ENCODE peak calls at places on chromosomes 2 and 18, in five cellular contexts. H is nephron progenitor cell, U is body of pancreas, F is right lobe of liver, Y is type B pancreatic cell. P is an unnamed sample.

GRCh38 chr18:23302852-23303527 is 150.1 kb upstream of the RIOK3 start:
- DNase-seq in H (no peak), F (no peak), U (no peak), Y (no peak), P (peak; percentile 76)

GRCh38 chr2:219954331-219954730 is 326.9 kb downstream of the SLC4A3 start:
- DNase-seq in H (no peak), Y (no peak), U (no peak), F (no peak), P (no peak)

GRCh38 chr2:156826342-156826933 is 390.3 kb downstream of the GPD2 start:
- DNase-seq in F (no peak), Y (no peak), U (peak; percentile 13), H (no peak), P (peak; percentile 60)

GRCh38 chr2:132489150-132489549 is 72.5 kb downstream of the GPR39 start:
- DNase-seq in Y (peak; percentile 76), U (no peak), H (peak; percentile 91), F (no peak), P (no peak)

GRCh38 chr2:231780123-231780908 is 766 bp downstream of the PDE6D start:
- DNase-seq in Y (no peak), H (peak; percentile 55), F (peak; percentile 47), U (no peak), P (no peak)

GRCh38 chr2:100906131-100906530 is 86.2 kb downstream of the NPAS2 start:
- DNase-seq in Y (no peak), H (no peak), U (no peak), F (no peak), P (no peak)

GRCh38 chr18:14914771-14915170 is 166.8 kb downstream of the ANKRD30B start:
- DNase-seq in U (no peak), Y (no peak), F (no peak), H (no peak), P (no peak)

GRCh38 chr2:109128048-109128465 is 948 bp upstream of the SH3RF3 start:
- DNase-seq in U (peak; percentile 67), H (peak; percentile 91), F (peak; percentile 76), Y (peak; percentile 87), P (no peak)

GRCh38 chr18:57666818-57667497 is 45.3 kb upstream of the NARS1 start:
- DNase-seq in U (peak; percentile 35), H (no peak), Y (no peak), F (no peak), P (no peak)

GRCh38 chr2:234329202-234329930 is 167.5 kb downstream of the ARL4C start:
- DNase-seq in U (no peak), Y (no peak), F (no peak), H (no peak), P (no peak)

GRCh38 chr2:80706951-80707350 is 402.4 kb upstream of the LRRTM1 start:
- DNase-seq in H (no peak), U (no peak), F (no peak), Y (no peak), P (no peak)

GRCh38 chr2:18777250-18777812 is 188.0 kb upstream of the NT5C1B start:
- DNase-seq in U (no peak), F (no peak), H (peak; percentile 21), Y (no peak), P (no peak)

GRCh38 chr2:228378696-228379425 is 197.4 kb upstream of the SPHKAP start:
- DNase-seq in F (no peak), H (no peak), Y (no peak), U (no peak), P (no peak)

GRCh38 chr2:65671670-65672069 is 239.3 kb upstream of the SPRED2 start:
- DNase-seq in Y (no peak), H (no peak), F (no peak), U (no peak), P (no peak)

GRCh38 chr2:5021148-5021547 is 671.0 kb upstream of the SOX11 start:
- DNase-seq in H (no peak), F (no peak), Y (no peak), U (no peak), P (no peak)

DNA sequence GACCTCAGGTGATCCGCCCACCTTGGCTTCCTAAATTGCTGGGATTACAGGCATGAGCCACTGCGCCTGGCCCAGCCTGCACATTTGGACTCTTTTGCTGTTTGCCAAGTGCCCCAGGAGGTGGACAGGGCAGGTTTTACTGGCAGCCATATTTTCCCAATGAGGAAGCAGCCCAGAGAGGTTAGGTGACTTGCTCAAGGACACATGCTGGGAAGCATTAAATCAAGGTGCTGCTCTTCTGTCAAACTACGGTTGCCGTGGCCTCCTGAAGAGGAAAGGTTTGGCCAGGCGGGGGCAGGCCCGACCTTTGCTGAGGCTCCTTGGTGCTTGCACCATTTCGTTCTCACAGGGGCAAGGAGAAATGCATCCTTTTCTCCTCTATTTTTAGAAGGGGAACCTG is 44.0 kb downstream of the DNMT3A start:
- DNase-seq in Y (no peak), F (no peak), H (peak; percentile 26), U (no peak), P (no peak)
- TF ChIP-seq CTCF in Y (peak; percentile 17), F (no peak), H (no peak), U (no peak), P (no peak)

GRCh38 chr2:230069418-230069817 is 694 bp upstream of the SLC16A14 start:
- DNase-seq in U (no peak), F (no peak), H (no peak), Y (no peak), P (no peak)

GRCh38 chr2:230067990-230068657 is 600 bp downstream of the SLC16A14 start:
- DNase-seq in H (peak; percentile 73), F (peak; percentile 61), Y (peak; percentile 77), U (peak; percentile 26), P (no peak)

GRCh38 chr2:230071421-230071820 is 2.7 kb upstream of the SLC16A14 start:
- DNase-seq in U (no peak), H (no peak), F (peak; percentile 67), Y (no peak), P (no peak)

GRCh38 chr2:230068658-230069080 is at the start of gene SLC16A14:
- DNase-seq in Y (no peak), U (peak; percentile 39), F (peak; percentile 53), H (peak; percentile 27), P (no peak)
- TF ChIP-seq CTCF in Y (no peak), U (peak; percentile 33), F (peak; percentile 7), H (no peak), P (peak; percentile 33)

DNA sequence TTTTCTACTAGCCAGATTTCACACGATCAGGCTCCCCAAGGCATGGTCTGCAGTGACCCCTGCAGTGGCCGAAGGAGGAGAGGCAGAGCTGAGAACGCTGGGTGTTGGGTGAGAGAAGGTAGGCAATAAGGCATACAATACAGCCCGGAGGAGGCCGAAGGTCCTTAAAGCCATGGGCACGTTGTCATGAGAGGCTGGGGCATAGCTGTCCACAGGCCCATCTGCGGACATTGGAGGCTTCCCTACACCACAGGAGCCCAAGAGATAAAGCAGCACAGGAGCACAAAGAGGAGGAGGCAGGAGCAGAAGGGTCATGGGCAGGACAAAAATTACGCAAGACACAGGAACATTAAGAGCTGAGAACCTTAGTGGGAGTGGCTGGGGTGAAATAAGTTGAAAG is 16.7 kb upstream of the BZW1 start:
- DNase-seq in F (peak; percentile 65), Y (no peak), H (no peak), U (no peak), P (no peak)
- TF ChIP-seq CTCF in F (no peak), Y (no peak), H (no peak), U (no peak), P (no peak)

GRCh38 chr18:76475450-76476203 is 19.4 kb downstream of the ZNF516 start:
- DNase-seq in Y (no peak), H (no peak), F (peak; percentile 60), U (no peak), P (no peak)
- TF ChIP-seq CTCF in Y (no peak), H (no peak), F (no peak), U (no peak), P (peak; percentile 45)

GRCh38 chr2:25241452-25241851 is 73.1 kb upstream of the POMC start:
- DNase-seq in U (no peak), Y (no peak), H (no peak), F (no peak), P (no peak)

GRCh38 chr2:25246558-25247290 is 78.3 kb upstream of the POMC start:
- DNase-seq in F (no peak), Y (no peak), H (no peak), U (no peak), P (no peak)

GRCh38 chr2:25246001-25246400 is 77.6 kb upstream of the POMC start:
- DNase-seq in H (no peak), F (no peak), Y (no peak), U (no peak), P (no peak)

GRCh38 chr2:25245141-25245540 is 76.8 kb upstream of the POMC start:
- DNase-seq in U (no peak), H (no peak), Y (no peak), F (no peak), P (no peak)

GRCh38 chr2:25243995-25244394 is 75.6 kb upstream of the POMC start:
- DNase-seq in U (no peak), F (no peak), Y (no peak), H (no peak), P (no peak)
- TF ChIP-seq CTCF in U (no peak), F (no peak), Y (no peak), H (no peak), P (no peak)

DNA sequence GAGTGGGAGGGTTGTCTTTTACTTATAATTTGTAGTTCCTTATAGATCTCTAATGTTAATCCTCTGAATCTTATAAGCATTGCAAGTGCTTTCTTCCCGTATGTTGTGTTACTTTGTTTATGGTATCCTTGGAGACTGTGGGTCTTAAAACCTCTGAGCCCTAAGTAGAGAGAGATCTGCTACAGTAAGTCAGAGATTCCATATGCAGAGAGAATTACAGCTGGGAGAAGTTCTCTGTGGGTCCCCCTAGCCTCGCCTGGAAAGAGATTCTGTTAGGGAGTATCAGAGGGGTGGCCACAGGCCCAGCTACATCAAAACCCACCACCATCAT is 93.9 kb downstream of the RTN4 start:
- DNase-seq in H (no peak), Y (no peak), F (no peak), U (no peak), P (no peak)
- TF ChIP-seq CTCF in H (no peak), Y (no peak), F (no peak), U (no peak), P (no peak)

GRCh38 chr2:59182249-59182648 is 941.1 kb upstream of the FANCL start:
- DNase-seq in H (peak; percentile 36), Y (no peak), F (no peak), U (peak; percentile 3), P (peak; percentile 9)
- TF ChIP-seq CTCF in H (peak; percentile 58), Y (peak; percentile 73), F (peak; percentile 34), U (no peak), P (peak; percentile 69)

GRCh38 chr2:45010706-45011036 is 1.4 kb upstream of the SIX2 start:
- DNase-seq in U (no peak), Y (no peak), F (no peak), H (no peak), P (no peak)
- TF ChIP-seq CTCF in U (no peak), Y (no peak), F (no peak), H (no peak), P (no peak)